ENCODE peak calls at places on chromosomes 3 and 15, in ten cellular contexts. One of them, this sample, is unnamed.

GRCh38 chr3:38022301-38022700 is 7.1 kb downstream of the PLCD1 start:
- DNase-seq in NCI-H2081 treated with DMSO at 0.1 percent for 48 hours: no peak
- DNase-seq in NK-92 treated with Interleukin-12 subunit alpha and Interleukin-12 subunit beta, amount 100 ng/mL, for 24 hours: no peak
- DNase-seq in AG10803: no peak
- DNase-seq in NCI-H748 treated with DMSO at 0.1 percent for 48 hours: no peak
- DNase-seq in astrocyte of the cerebellum: no peak
- DNase-seq in stimulated activated CD4-positive, alpha-beta T cell treated with anti-CD3 and anti-CD28 coated beads, Interleukin-1b, Interleukin-23, amount 100 ng/mL, for 1 hour: no peak
- DNase-seq in NCI-H1092 treated with DMSO at 0.1 percent for 48 hours: no peak
- DNase-seq in right cardiac atrium: no peak
- DNase-seq in KG1: no peak
- DNase-seq in this sample: no peak

GRCh38 chr3:153069598-153069997 is 92.4 kb upstream of the RAP2B start:
- DNase-seq in right cardiac atrium: no peak
- DNase-seq in NCI-H2081 treated with DMSO at 0.1 percent for 48 hours: no peak
- DNase-seq in KG1: no peak
- DNase-seq in AG10803: no peak
- DNase-seq in NCI-H748 treated with DMSO at 0.1 percent for 48 hours: no peak
- DNase-seq in stimulated activated CD4-positive, alpha-beta T cell treated with anti-CD3 and anti-CD28 coated beads, Interleukin-1b, Interleukin-23, amount 100 ng/mL, for 1 hour: no peak
- DNase-seq in astrocyte of the cerebellum: no peak
- DNase-seq in NCI-H1092 treated with DMSO at 0.1 percent for 48 hours: no peak
- DNase-seq in NK-92 treated with Interleukin-12 subunit alpha and Interleukin-12 subunit beta, amount 100 ng/mL, for 24 hours: no peak
- DNase-seq in this sample: no peak

GRCh38 chr3:67401911-67402310 is 252.5 kb downstream of the SUCLG2 start:
- DNase-seq in right cardiac atrium: no peak
- DNase-seq in KG1: no peak
- DNase-seq in NCI-H748 treated with DMSO at 0.1 percent for 48 hours: no peak
- DNase-seq in AG10803: peak
- DNase-seq in NCI-H2081 treated with DMSO at 0.1 percent for 48 hours: no peak
- DNase-seq in astrocyte of the cerebellum: no peak
- DNase-seq in stimulated activated CD4-positive, alpha-beta T cell treated with anti-CD3 and anti-CD28 coated beads, Interleukin-1b, Interleukin-23, amount 100 ng/mL, for 1 hour: no peak
- DNase-seq in NK-92 treated with Interleukin-12 subunit alpha and Interleukin-12 subunit beta, amount 100 ng/mL, for 24 hours: no peak
- DNase-seq in NCI-H1092 treated with DMSO at 0.1 percent for 48 hours: no peak
- DNase-seq in this sample: no peak

GRCh38 chr3:29764059-29764458 is 483.2 kb downstream of the RBMS3 start:
- DNase-seq in NCI-H748 treated with DMSO at 0.1 percent for 48 hours: no peak
- DNase-seq in NK-92 treated with Interleukin-12 subunit alpha and Interleukin-12 subunit beta, amount 100 ng/mL, for 24 hours: no peak
- DNase-seq in NCI-H2081 treated with DMSO at 0.1 percent for 48 hours: no peak
- DNase-seq in NCI-H1092 treated with DMSO at 0.1 percent for 48 hours: peak
- DNase-seq in stimulated activated CD4-positive, alpha-beta T cell treated with anti-CD3 and anti-CD28 coated beads, Interleukin-1b, Interleukin-23, amount 100 ng/mL, for 1 hour: no peak
- DNase-seq in right cardiac atrium: no peak
- DNase-seq in astrocyte of the cerebellum: peak
- DNase-seq in KG1: no peak
- DNase-seq in AG10803: peak
- DNase-seq in this sample: no peak

GRCh38 chr15:91491131-91491950 is 362.2 kb upstream of the SLCO3A1 start:
- DNase-seq in NK-92 treated with Interleukin-12 subunit alpha and Interleukin-12 subunit beta, amount 100 ng/mL, for 24 hours: peak
- DNase-seq in AG10803: peak
- DNase-seq in NCI-H2081 treated with DMSO at 0.1 percent for 48 hours: no peak
- DNase-seq in NCI-H748 treated with DMSO at 0.1 percent for 48 hours: no peak
- DNase-seq in right cardiac atrium: no peak
- DNase-seq in NCI-H1092 treated with DMSO at 0.1 percent for 48 hours: no peak
- DNase-seq in KG1: no peak
- DNase-seq in stimulated activated CD4-positive, alpha-beta T cell treated with anti-CD3 and anti-CD28 coated beads, Interleukin-1b, Interleukin-23, amount 100 ng/mL, for 1 hour: no peak
- DNase-seq in astrocyte of the cerebellum: no peak
- DNase-seq in this sample: no peak

GRCh38 chr3:106013971-106014370 is 145.2 kb upstream of the CBLB start:
- DNase-seq in NCI-H1092 treated with DMSO at 0.1 percent for 48 hours: no peak
- DNase-seq in stimulated activated CD4-positive, alpha-beta T cell treated with anti-CD3 and anti-CD28 coated beads, Interleukin-1b, Interleukin-23, amount 100 ng/mL, for 1 hour: no peak
- DNase-seq in AG10803: peak
- DNase-seq in right cardiac atrium: no peak
- DNase-seq in NCI-H2081 treated with DMSO at 0.1 percent for 48 hours: no peak
- DNase-seq in NK-92 treated with Interleukin-12 subunit alpha and Interleukin-12 subunit beta, amount 100 ng/mL, for 24 hours: no peak
- DNase-seq in KG1: no peak
- DNase-seq in NCI-H748 treated with DMSO at 0.1 percent for 48 hours: no peak
- DNase-seq in astrocyte of the cerebellum: no peak
- DNase-seq in this sample: no peak

GRCh38 chr3:186653079-186653710 is 12.6 kb upstream of the HRG start:
- DNase-seq in AG10803: no peak
- DNase-seq in NK-92 treated with Interleukin-12 subunit alpha and Interleukin-12 subunit beta, amount 100 ng/mL, for 24 hours: no peak
- DNase-seq in NCI-H748 treated with DMSO at 0.1 percent for 48 hours: no peak
- DNase-seq in right cardiac atrium: no peak
- DNase-seq in NCI-H2081 treated with DMSO at 0.1 percent for 48 hours: no peak
- DNase-seq in astrocyte of the cerebellum: no peak
- DNase-seq in KG1: no peak
- DNase-seq in NCI-H1092 treated with DMSO at 0.1 percent for 48 hours: no peak
- DNase-seq in stimulated activated CD4-positive, alpha-beta T cell treated with anti-CD3 and anti-CD28 coated beads, Interleukin-1b, Interleukin-23, amount 100 ng/mL, for 1 hour: no peak
- DNase-seq in this sample: no peak

GRCh38 chr3:46903341-46904302 is 26.1 kb downstream of the PTH1R start:
- DNase-seq in NK-92 treated with Interleukin-12 subunit alpha and Interleukin-12 subunit beta, amount 100 ng/mL, for 24 hours: no peak
- DNase-seq in stimulated activated CD4-positive, alpha-beta T cell treated with anti-CD3 and anti-CD28 coated beads, Interleukin-1b, Interleukin-23, amount 100 ng/mL, for 1 hour: no peak
- DNase-seq in NCI-H748 treated with DMSO at 0.1 percent for 48 hours: no peak
- DNase-seq in AG10803: peak
- DNase-seq in NCI-H1092 treated with DMSO at 0.1 percent for 48 hours: no peak
- DNase-seq in right cardiac atrium: peak
- DNase-seq in KG1: no peak
- DNase-seq in NCI-H2081 treated with DMSO at 0.1 percent for 48 hours: no peak
- DNase-seq in astrocyte of the cerebellum: no peak
- DNase-seq in this sample: no peak

GRCh38 chr3:188218571-188218970 is 64.6 kb downstream of the LPP start:
- DNase-seq in astrocyte of the cerebellum: no peak
- DNase-seq in right cardiac atrium: no peak
- DNase-seq in NK-92 treated with Interleukin-12 subunit alpha and Interleukin-12 subunit beta, amount 100 ng/mL, for 24 hours: no peak
- DNase-seq in NCI-H1092 treated with DMSO at 0.1 percent for 48 hours: no peak
- DNase-seq in NCI-H748 treated with DMSO at 0.1 percent for 48 hours: peak
- DNase-seq in stimulated activated CD4-positive, alpha-beta T cell treated with anti-CD3 and anti-CD28 coated beads, Interleukin-1b, Interleukin-23, amount 100 ng/mL, for 1 hour: no peak
- DNase-seq in AG10803: no peak
- DNase-seq in KG1: no peak
- DNase-seq in NCI-H2081 treated with DMSO at 0.1 percent for 48 hours: peak
- DNase-seq in this sample: no peak

GRCh38 chr3:56926513-56927282 is 124.9 kb upstream of the ARHGEF3 start:
- DNase-seq in NCI-H748 treated with DMSO at 0.1 percent for 48 hours: no peak
- DNase-seq in NCI-H1092 treated with DMSO at 0.1 percent for 48 hours: no peak
- DNase-seq in stimulated activated CD4-positive, alpha-beta T cell treated with anti-CD3 and anti-CD28 coated beads, Interleukin-1b, Interleukin-23, amount 100 ng/mL, for 1 hour: no peak
- DNase-seq in NCI-H2081 treated with DMSO at 0.1 percent for 48 hours: no peak
- DNase-seq in right cardiac atrium: no peak
- DNase-seq in AG10803: peak
- DNase-seq in astrocyte of the cerebellum: peak
- DNase-seq in NK-92 treated with Interleukin-12 subunit alpha and Interleukin-12 subunit beta, amount 100 ng/mL, for 24 hours: no peak
- DNase-seq in KG1: no peak
- DNase-seq in this sample: no peak

GRCh38 chr3:8990266-8991215 is 27.3 kb upstream of the RAD18 start:
- DNase-seq in right cardiac atrium: no peak
- DNase-seq in AG10803: peak
- DNase-seq in KG1: no peak
- DNase-seq in astrocyte of the cerebellum: peak
- DNase-seq in NCI-H1092 treated with DMSO at 0.1 percent for 48 hours: no peak
- DNase-seq in NK-92 treated with Interleukin-12 subunit alpha and Interleukin-12 subunit beta, amount 100 ng/mL, for 24 hours: no peak
- DNase-seq in NCI-H748 treated with DMSO at 0.1 percent for 48 hours: no peak
- DNase-seq in stimulated activated CD4-positive, alpha-beta T cell treated with anti-CD3 and anti-CD28 coated beads, Interleukin-1b, Interleukin-23, amount 100 ng/mL, for 1 hour: no peak
- DNase-seq in NCI-H2081 treated with DMSO at 0.1 percent for 48 hours: no peak
- DNase-seq in this sample: no peak

GRCh38 chr3:123757281-123757940 is 126.7 kb downstream of the MYLK start:
- DNase-seq in right cardiac atrium: no peak
- DNase-seq in AG10803: peak
- DNase-seq in NCI-H2081 treated with DMSO at 0.1 percent for 48 hours: no peak
- DNase-seq in NCI-H1092 treated with DMSO at 0.1 percent for 48 hours: no peak
- DNase-seq in KG1: peak
- DNase-seq in astrocyte of the cerebellum: no peak
- DNase-seq in stimulated activated CD4-positive, alpha-beta T cell treated with anti-CD3 and anti-CD28 coated beads, Interleukin-1b, Interleukin-23, amount 100 ng/mL, for 1 hour: no peak
- DNase-seq in NK-92 treated with Interleukin-12 subunit alpha and Interleukin-12 subunit beta, amount 100 ng/mL, for 24 hours: no peak
- DNase-seq in NCI-H748 treated with DMSO at 0.1 percent for 48 hours: no peak
- DNase-seq in this sample: peak

GRCh38 chr15:72398189-72398588 is at the start of gene TMEM202:
- DNase-seq in NK-92 treated with Interleukin-12 subunit alpha and Interleukin-12 subunit beta, amount 100 ng/mL, for 24 hours: no peak
- DNase-seq in KG1: no peak
- DNase-seq in NCI-H748 treated with DMSO at 0.1 percent for 48 hours: no peak
- DNase-seq in right cardiac atrium: no peak
- DNase-seq in astrocyte of the cerebellum: no peak
- DNase-seq in AG10803: no peak
- DNase-seq in NCI-H2081 treated with DMSO at 0.1 percent for 48 hours: no peak
- DNase-seq in stimulated activated CD4-positive, alpha-beta T cell treated with anti-CD3 and anti-CD28 coated beads, Interleukin-1b, Interleukin-23, amount 100 ng/mL, for 1 hour: no peak
- DNase-seq in NCI-H1092 treated with DMSO at 0.1 percent for 48 hours: no peak
- DNase-seq in this sample: no peak

GRCh38 chr3:129119365-129120100 is 2.1 kb downstream of the RAB43 start:
- DNase-seq in NCI-H2081 treated with DMSO at 0.1 percent for 48 hours: no peak
- DNase-seq in NCI-H1092 treated with DMSO at 0.1 percent for 48 hours: no peak
- DNase-seq in right cardiac atrium: no peak
- DNase-seq in NCI-H748 treated with DMSO at 0.1 percent for 48 hours: no peak
- DNase-seq in KG1: no peak
- DNase-seq in NK-92 treated with Interleukin-12 subunit alpha and Interleukin-12 subunit beta, amount 100 ng/mL, for 24 hours: peak
- DNase-seq in AG10803: no peak
- DNase-seq in astrocyte of the cerebellum: no peak
- DNase-seq in stimulated activated CD4-positive, alpha-beta T cell treated with anti-CD3 and anti-CD28 coated beads, Interleukin-1b, Interleukin-23, amount 100 ng/mL, for 1 hour: no peak
- DNase-seq in this sample: no peak

GRCh38 chr15:43776101-43776717 is 557 bp downstream of the ELL3 start:
- DNase-seq in astrocyte of the cerebellum: no peak
- DNase-seq in KG1: no peak
- DNase-seq in NCI-H748 treated with DMSO at 0.1 percent for 48 hours: no peak
- DNase-seq in NCI-H1092 treated with DMSO at 0.1 percent for 48 hours: no peak
- DNase-seq in stimulated activated CD4-positive, alpha-beta T cell treated with anti-CD3 and anti-CD28 coated beads, Interleukin-1b, Interleukin-23, amount 100 ng/mL, for 1 hour: no peak
- DNase-seq in NK-92 treated with Interleukin-12 subunit alpha and Interleukin-12 subunit beta, amount 100 ng/mL, for 24 hours: no peak
- DNase-seq in AG10803: no peak
- DNase-seq in NCI-H2081 treated with DMSO at 0.1 percent for 48 hours: no peak
- DNase-seq in right cardiac atrium: peak
- DNase-seq in this sample: no peak

GRCh38 chr3:143276592-143276991 is 157.0 kb downstream of the CHST2 start:
- DNase-seq in NK-92 treated with Interleukin-12 subunit alpha and Interleukin-12 subunit beta, amount 100 ng/mL, for 24 hours: no peak
- DNase-seq in NCI-H748 treated with DMSO at 0.1 percent for 48 hours: no peak
- DNase-seq in right cardiac atrium: no peak
- DNase-seq in astrocyte of the cerebellum: no peak
- DNase-seq in NCI-H2081 treated with DMSO at 0.1 percent for 48 hours: no peak
- DNase-seq in KG1: no peak
- DNase-seq in NCI-H1092 treated with DMSO at 0.1 percent for 48 hours: no peak
- DNase-seq in AG10803: no peak
- DNase-seq in stimulated activated CD4-positive, alpha-beta T cell treated with anti-CD3 and anti-CD28 coated beads, Interleukin-1b, Interleukin-23, amount 100 ng/mL, for 1 hour: no peak
- DNase-seq in this sample: no peak

GRCh38 chr3:45927881-45928280 is 15.4 kb upstream of the CXCR6 start:
- DNase-seq in NCI-H748 treated with DMSO at 0.1 percent for 48 hours: no peak
- DNase-seq in NCI-H2081 treated with DMSO at 0.1 percent for 48 hours: no peak
- DNase-seq in NCI-H1092 treated with DMSO at 0.1 percent for 48 hours: no peak
- DNase-seq in astrocyte of the cerebellum: no peak
- DNase-seq in NK-92 treated with Interleukin-12 subunit alpha and Interleukin-12 subunit beta, amount 100 ng/mL, for 24 hours: no peak
- DNase-seq in AG10803: peak
- DNase-seq in stimulated activated CD4-positive, alpha-beta T cell treated with anti-CD3 and anti-CD28 coated beads, Interleukin-1b, Interleukin-23, amount 100 ng/mL, for 1 hour: no peak
- DNase-seq in right cardiac atrium: no peak
- DNase-seq in KG1: no peak
- DNase-seq in this sample: no peak

GRCh38 chr3:175941352-175941751 is 1082.2 kb downstream of the NAALADL2 start:
- DNase-seq in astrocyte of the cerebellum: no peak
- DNase-seq in KG1: no peak
- DNase-seq in NCI-H2081 treated with DMSO at 0.1 percent for 48 hours: no peak
- DNase-seq in NK-92 treated with Interleukin-12 subunit alpha and Interleukin-12 subunit beta, amount 100 ng/mL, for 24 hours: no peak
- DNase-seq in AG10803: no peak
- DNase-seq in right cardiac atrium: no peak
- DNase-seq in NCI-H748 treated with DMSO at 0.1 percent for 48 hours: peak
- DNase-seq in stimulated activated CD4-positive, alpha-beta T cell treated with anti-CD3 and anti-CD28 coated beads, Interleukin-1b, Interleukin-23, amount 100 ng/mL, for 1 hour: no peak
- DNase-seq in NCI-H1092 treated with DMSO at 0.1 percent for 48 hours: no peak
- DNase-seq in this sample: no peak

GRCh38 chr15:69451951-69452701 is 492 bp upstream of the RPLP1 start:
- DNase-seq in KG1: peak
- DNase-seq in NCI-H748 treated with DMSO at 0.1 percent for 48 hours: no peak
- DNase-seq in AG10803: peak
- DNase-seq in right cardiac atrium: no peak
- DNase-seq in NK-92 treated with Interleukin-12 subunit alpha and Interleukin-12 subunit beta, amount 100 ng/mL, for 24 hours: no peak
- DNase-seq in astrocyte of the cerebellum: peak
- DNase-seq in stimulated activated CD4-positive, alpha-beta T cell treated with anti-CD3 and anti-CD28 coated beads, Interleukin-1b, Interleukin-23, amount 100 ng/mL, for 1 hour: no peak
- DNase-seq in NCI-H2081 treated with DMSO at 0.1 percent for 48 hours: no peak
- DNase-seq in NCI-H1092 treated with DMSO at 0.1 percent for 48 hours: no peak
- DNase-seq in this sample: peak

GRCh38 chr15:68504721-68505090 is 72.7 kb upstream of the ITGA11 start:
- DNase-seq in NCI-H748 treated with DMSO at 0.1 percent for 48 hours: no peak
- DNase-seq in astrocyte of the cerebellum: no peak
- DNase-seq in AG10803: no peak
- DNase-seq in stimulated activated CD4-positive, alpha-beta T cell treated with anti-CD3 and anti-CD28 coated beads, Interleukin-1b, Interleukin-23, amount 100 ng/mL, for 1 hour: no peak
- DNase-seq in right cardiac atrium: no peak
- DNase-seq in KG1: no peak
- DNase-seq in NCI-H2081 treated with DMSO at 0.1 percent for 48 hours: no peak
- DNase-seq in NK-92 treated with Interleukin-12 subunit alpha and Interleukin-12 subunit beta, amount 100 ng/mL, for 24 hours: no peak
- DNase-seq in NCI-H1092 treated with DMSO at 0.1 percent for 48 hours: no peak
- DNase-seq in this sample: no peak

GRCh38 chr3:52839268-52839575 is 4.4 kb upstream of the MUSTN1 start:
- DNase-seq in right cardiac atrium: no peak
- DNase-seq in astrocyte of the cerebellum: no peak
- DNase-seq in NK-92 treated with Interleukin-12 subunit alpha and Interleukin-12 subunit beta, amount 100 ng/mL, for 24 hours: no peak
- DNase-seq in NCI-H1092 treated with DMSO at 0.1 percent for 48 hours: no peak
- DNase-seq in stimulated activated CD4-positive, alpha-beta T cell treated with anti-CD3 and anti-CD28 coated beads, Interleukin-1b, Interleukin-23, amount 100 ng/mL, for 1 hour: no peak
- DNase-seq in NCI-H748 treated with DMSO at 0.1 percent for 48 hours: no peak
- DNase-seq in AG10803: no peak
- DNase-seq in NCI-H2081 treated with DMSO at 0.1 percent for 48 hours: no peak
- DNase-seq in KG1: no peak
- DNase-seq in this sample: peak

GRCh38 chr15:36688310-36689102 is 109.1 kb downstream of the CDIN1 start:
- DNase-seq in KG1: no peak
- DNase-seq in NCI-H748 treated with DMSO at 0.1 percent for 48 hours: no peak
- DNase-seq in astrocyte of the cerebellum: peak
- DNase-seq in NCI-H1092 treated with DMSO at 0.1 percent for 48 hours: no peak
- DNase-seq in AG10803: peak
- DNase-seq in NK-92 treated with Interleukin-12 subunit alpha and Interleukin-12 subunit beta, amount 100 ng/mL, for 24 hours: no peak
- DNase-seq in stimulated activated CD4-positive, alpha-beta T cell treated with anti-CD3 and anti-CD28 coated beads, Interleukin-1b, Interleukin-23, amount 100 ng/mL, for 1 hour: no peak
- DNase-seq in NCI-H2081 treated with DMSO at 0.1 percent for 48 hours: no peak
- DNase-seq in right cardiac atrium: no peak
- DNase-seq in this sample: no peak

GRCh38 chr15:57340673-57341259 is 35.5 kb upstream of the CGNL1 start:
- DNase-seq in NK-92 treated with Interleukin-12 subunit alpha and Interleukin-12 subunit beta, amount 100 ng/mL, for 24 hours: no peak
- DNase-seq in right cardiac atrium: peak
- DNase-seq in NCI-H1092 treated with DMSO at 0.1 percent for 48 hours: peak
- DNase-seq in AG10803: peak
- DNase-seq in KG1: peak
- DNase-seq in NCI-H2081 treated with DMSO at 0.1 percent for 48 hours: no peak
- DNase-seq in stimulated activated CD4-positive, alpha-beta T cell treated with anti-CD3 and anti-CD28 coated beads, Interleukin-1b, Interleukin-23, amount 100 ng/mL, for 1 hour: no peak
- DNase-seq in NCI-H748 treated with DMSO at 0.1 percent for 48 hours: peak
- DNase-seq in astrocyte of the cerebellum: peak
- DNase-seq in this sample: peak

GRCh38 chr3:110246796-110247369 is 824.7 kb upstream of the NECTIN3 start:
- DNase-seq in NK-92 treated with Interleukin-12 subunit alpha and Interleukin-12 subunit beta, amount 100 ng/mL, for 24 hours: no peak
- DNase-seq in stimulated activated CD4-positive, alpha-beta T cell treated with anti-CD3 and anti-CD28 coated beads, Interleukin-1b, Interleukin-23, amount 100 ng/mL, for 1 hour: no peak
- DNase-seq in NCI-H2081 treated with DMSO at 0.1 percent for 48 hours: no peak
- DNase-seq in AG10803: peak
- DNase-seq in right cardiac atrium: no peak
- DNase-seq in astrocyte of the cerebellum: no peak
- DNase-seq in NCI-H748 treated with DMSO at 0.1 percent for 48 hours: no peak
- DNase-seq in NCI-H1092 treated with DMSO at 0.1 percent for 48 hours: no peak
- DNase-seq in KG1: no peak
- DNase-seq in this sample: no peak

GRCh38 chr3:54171509-54171908 is 49.2 kb downstream of the CACNA2D3 start:
- DNase-seq in NCI-H2081 treated with DMSO at 0.1 percent for 48 hours: no peak
- DNase-seq in stimulated activated CD4-positive, alpha-beta T cell treated with anti-CD3 and anti-CD28 coated beads, Interleukin-1b, Interleukin-23, amount 100 ng/mL, for 1 hour: no peak
- DNase-seq in NCI-H1092 treated with DMSO at 0.1 percent for 48 hours: no peak
- DNase-seq in right cardiac atrium: no peak
- DNase-seq in astrocyte of the cerebellum: no peak
- DNase-seq in AG10803: no peak
- DNase-seq in NK-92 treated with Interleukin-12 subunit alpha and Interleukin-12 subunit beta, amount 100 ng/mL, for 24 hours: no peak
- DNase-seq in NCI-H748 treated with DMSO at 0.1 percent for 48 hours: no peak
- DNase-seq in KG1: no peak
- DNase-seq in this sample: no peak

GRCh38 chr3:74410276-74410941 is 204.1 kb downstream of the CNTN3 start:
- DNase-seq in right cardiac atrium: no peak
- DNase-seq in stimulated activated CD4-positive, alpha-beta T cell treated with anti-CD3 and anti-CD28 coated beads, Interleukin-1b, Interleukin-23, amount 100 ng/mL, for 1 hour: no peak
- DNase-seq in NCI-H1092 treated with DMSO at 0.1 percent for 48 hours: peak
- DNase-seq in astrocyte of the cerebellum: no peak
- DNase-seq in NCI-H748 treated with DMSO at 0.1 percent for 48 hours: no peak
- DNase-seq in NCI-H2081 treated with DMSO at 0.1 percent for 48 hours: no peak
- DNase-seq in KG1: no peak
- DNase-seq in AG10803: no peak
- DNase-seq in NK-92 treated with Interleukin-12 subunit alpha and Interleukin-12 subunit beta, amount 100 ng/mL, for 24 hours: no peak
- DNase-seq in this sample: no peak

GRCh38 chr3:102745881-102746280 is 311.1 kb downstream of the ZPLD1 start:
- DNase-seq in KG1: no peak
- DNase-seq in NCI-H1092 treated with DMSO at 0.1 percent for 48 hours: no peak
- DNase-seq in NCI-H748 treated with DMSO at 0.1 percent for 48 hours: peak
- DNase-seq in right cardiac atrium: no peak
- DNase-seq in astrocyte of the cerebellum: peak
- DNase-seq in NCI-H2081 treated with DMSO at 0.1 percent for 48 hours: no peak
- DNase-seq in NK-92 treated with Interleukin-12 subunit alpha and Interleukin-12 subunit beta, amount 100 ng/mL, for 24 hours: no peak
- DNase-seq in stimulated activated CD4-positive, alpha-beta T cell treated with anti-CD3 and anti-CD28 coated beads, Interleukin-1b, Interleukin-23, amount 100 ng/mL, for 1 hour: no peak
- DNase-seq in AG10803: peak
- DNase-seq in this sample: no peak

GRCh38 chr3:9770276-9770812 is 597 bp upstream of the CAMK1 start:
- DNase-seq in KG1: no peak
- DNase-seq in NCI-H748 treated with DMSO at 0.1 percent for 48 hours: no peak
- DNase-seq in AG10803: peak
- DNase-seq in NCI-H1092 treated with DMSO at 0.1 percent for 48 hours: peak
- DNase-seq in NK-92 treated with Interleukin-12 subunit alpha and Interleukin-12 subunit beta, amount 100 ng/mL, for 24 hours: no peak
- DNase-seq in right cardiac atrium: peak
- DNase-seq in stimulated activated CD4-positive, alpha-beta T cell treated with anti-CD3 and anti-CD28 coated beads, Interleukin-1b, Interleukin-23, amount 100 ng/mL, for 1 hour: no peak
- DNase-seq in NCI-H2081 treated with DMSO at 0.1 percent for 48 hours: no peak
- DNase-seq in astrocyte of the cerebellum: no peak
- DNase-seq in this sample: peak

This sample was measured in Right ventricle myocardium superior.